ENCODE peak calls at places on chromosomes 13 and 19, in five cellular contexts. One of them, this sample, is unnamed.

GRCh38 chr13:60679131-60679530 is 282.1 kb downstream of the TDRD3 start:
- DNase-seq in ascending aorta: no peak
- DNase-seq in kidney: no peak
- DNase-seq in aorta: no peak
- DNase-seq in uterus: no peak
- DNase-seq in this sample: no peak

GRCh38 chr19:8506402-8506957 is 4.0 kb upstream of the PRAM1 start:
- DNase-seq in ascending aorta: no peak
- DNase-seq in kidney: no peak
- DNase-seq in aorta: no peak
- DNase-seq in uterus: no peak
- DNase-seq in this sample: no peak

GRCh38 chr19:34996978-34997640 is 3.0 kb upstream of the GRAMD1A start:
- DNase-seq in ascending aorta: no peak
- DNase-seq in kidney: peak
- DNase-seq in aorta: no peak
- DNase-seq in uterus: no peak
- DNase-seq in this sample: no peak

GRCh38 chr19:39444598-39445257 is 654 bp upstream of the SUPT5H start:
- DNase-seq in ascending aorta: no peak
- DNase-seq in kidney: no peak
- DNase-seq in aorta: no peak
- DNase-seq in uterus: no peak
- DNase-seq in this sample: no peak

GRCh38 chr19:52603558-52604207 is 33.6 kb downstream of the ZNF701 start:
- DNase-seq in ascending aorta: no peak
- DNase-seq in kidney: no peak
- DNase-seq in aorta: no peak
- DNase-seq in uterus: no peak
- DNase-seq in this sample: no peak

GRCh38 chr13:101640797-101641400 is 188.4 kb downstream of the ITGBL1 start:
- DNase-seq in ascending aorta: no peak
- DNase-seq in kidney: no peak
- DNase-seq in aorta: no peak
- DNase-seq in uterus: no peak
- DNase-seq in this sample: no peak

GRCh38 chr19:7857727-7858701 is 16.2 kb downstream of the PRR36 start:
- DNase-seq in ascending aorta: no peak
- DNase-seq in kidney: no peak
- DNase-seq in aorta: no peak
- DNase-seq in uterus: no peak
- DNase-seq in this sample: peak

GRCh38 chr19:40578442-40578908 is 1.8 kb downstream of the SHKBP1 start:
- DNase-seq in ascending aorta: no peak
- DNase-seq in kidney: no peak
- DNase-seq in aorta: no peak
- DNase-seq in uterus: no peak
- DNase-seq in this sample: no peak

GRCh38 chr19:16573296-16573695 is 1.1 kb upstream of the SLC35E1 start:
- DNase-seq in ascending aorta: no peak
- DNase-seq in kidney: no peak
- DNase-seq in aorta: no peak
- DNase-seq in uterus: no peak
- DNase-seq in this sample: no peak

GRCh38 chr13:110283661-110284516 is 23.1 kb downstream of the COL4A1 start:
- DNase-seq in ascending aorta: no peak
- DNase-seq in kidney: no peak
- DNase-seq in aorta: no peak
- DNase-seq in uterus: no peak
- DNase-seq in this sample: no peak

GRCh38 chr19:2922987-2923386 is 21.8 kb downstream of the ZNF77 start:
- DNase-seq in ascending aorta: no peak
- DNase-seq in kidney: no peak
- DNase-seq in aorta: no peak
- DNase-seq in uterus: no peak
- DNase-seq in this sample: no peak

GRCh38 chr19:32098953-32099352 is 246.5 kb upstream of the ZNF507 start:
- DNase-seq in ascending aorta: no peak
- DNase-seq in kidney: no peak
- DNase-seq in aorta: no peak
- DNase-seq in uterus: no peak
- DNase-seq in this sample: no peak

GRCh38 chr19:19372656-19373416 is 32.6 kb upstream of the GATAD2A start:
- DNase-seq in ascending aorta: peak
- DNase-seq in kidney: peak
- DNase-seq in aorta: peak
- DNase-seq in uterus: no peak
- DNase-seq in this sample: no peak

GRCh38 chr19:13181747-13182388 is 31.7 kb downstream of the IER2 start:
- DNase-seq in ascending aorta: no peak
- DNase-seq in kidney: peak
- DNase-seq in aorta: peak
- DNase-seq in uterus: peak
- DNase-seq in this sample: peak

GRCh38 chr19:54209748-54210494 is 9.3 kb downstream of the RPS9 start:
- DNase-seq in ascending aorta: peak
- DNase-seq in kidney: peak
- DNase-seq in aorta: peak
- DNase-seq in uterus: peak
- DNase-seq in this sample: peak

GRCh38 chr13:33479066-33479465 is 193.5 kb upstream of the STARD13 start:
- DNase-seq in ascending aorta: no peak
- DNase-seq in kidney: no peak
- DNase-seq in aorta: no peak
- DNase-seq in uterus: no peak
- DNase-seq in this sample: no peak

GRCh38 chr19:20238025-20238623 is 71.1 kb downstream of the ZNF486 start:
- DNase-seq in ascending aorta: peak
- DNase-seq in kidney: peak
- DNase-seq in aorta: peak
- DNase-seq in uterus: peak
- DNase-seq in this sample: peak

GRCh38 chr19:28292822-28293500 is 920.0 kb downstream of the UQCRFS1 start:
- DNase-seq in ascending aorta: no peak
- DNase-seq in kidney: no peak
- DNase-seq in aorta: no peak
- DNase-seq in uterus: no peak
- DNase-seq in this sample: no peak

GRCh38 chr13:24679686-24680085 is 522 bp upstream of the ATP12A start:
- DNase-seq in ascending aorta: no peak
- DNase-seq in kidney: no peak
- DNase-seq in aorta: no peak
- DNase-seq in uterus: no peak
- DNase-seq in this sample: no peak

GRCh38 chr13:73339086-73339485 is 280.3 kb downstream of the KLF5 start:
- DNase-seq in ascending aorta: no peak
- DNase-seq in kidney: no peak
- DNase-seq in aorta: no peak
- DNase-seq in uterus: no peak
- DNase-seq in this sample: no peak

GRCh38 chr19:40718774-40719391 is 2.0 kb downstream of the ITPKC start:
- DNase-seq in ascending aorta: no peak
- DNase-seq in kidney: peak
- DNase-seq in aorta: peak
- DNase-seq in uterus: peak
- DNase-seq in this sample: no peak

GRCh38 chr19:57888494-57889231 is at the start of gene ZNF814:
- DNase-seq in ascending aorta: peak
- DNase-seq in kidney: peak
- DNase-seq in aorta: peak
- DNase-seq in uterus: peak
- DNase-seq in this sample: peak

GRCh38 chr19:4089400-4089908 is 22.8 kb upstream of the ZBTB7A start:
- DNase-seq in ascending aorta: no peak
- DNase-seq in kidney: peak
- DNase-seq in aorta: peak
- DNase-seq in uterus: no peak
- DNase-seq in this sample: no peak

GRCh38 chr19:11187409-11187808 is 9.9 kb downstream of the KANK2 start:
- DNase-seq in ascending aorta: no peak
- DNase-seq in kidney: no peak
- DNase-seq in aorta: no peak
- DNase-seq in uterus: no peak
- DNase-seq in this sample: no peak

DNA sequence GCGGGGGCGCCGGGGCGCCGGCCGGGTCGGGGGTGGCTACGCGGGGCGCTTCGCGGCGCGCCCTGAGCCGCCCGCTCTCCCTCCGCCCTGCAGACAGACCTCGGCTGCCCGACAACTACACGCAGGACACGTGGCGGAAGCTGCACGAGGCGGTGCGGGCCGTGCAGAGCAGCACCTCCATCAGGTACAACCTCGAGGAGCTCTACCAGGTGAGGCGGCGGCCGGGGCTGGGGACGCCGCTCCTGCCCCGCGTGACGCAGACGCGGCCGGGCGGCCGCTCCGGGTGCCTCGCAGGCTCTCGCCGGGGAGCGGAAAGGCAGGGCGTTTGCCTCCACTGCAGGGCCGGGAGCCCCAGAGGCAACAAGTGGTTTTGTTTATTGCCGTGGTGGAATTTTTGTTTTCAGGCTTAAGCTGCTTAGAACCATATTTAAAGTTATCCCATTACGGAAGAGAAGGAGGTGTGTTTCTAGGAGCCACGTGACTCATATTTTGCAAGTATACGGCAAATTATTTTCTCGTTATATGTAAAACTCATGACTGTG is 538 bp downstream of the CUL4A start:
- DNase-seq in ascending aorta: no peak
- DNase-seq in kidney: peak
- DNase-seq in aorta: peak
- DNase-seq in uterus: peak
- DNase-seq in this sample: no peak
- H3K27ac ChIP-seq in ascending aorta: peak
- H3K27ac ChIP-seq in kidney: peak
- H3K27ac ChIP-seq in aorta: peak
- H3K27ac ChIP-seq in uterus: peak
- H3K27ac ChIP-seq in this sample: no peak

DNA sequence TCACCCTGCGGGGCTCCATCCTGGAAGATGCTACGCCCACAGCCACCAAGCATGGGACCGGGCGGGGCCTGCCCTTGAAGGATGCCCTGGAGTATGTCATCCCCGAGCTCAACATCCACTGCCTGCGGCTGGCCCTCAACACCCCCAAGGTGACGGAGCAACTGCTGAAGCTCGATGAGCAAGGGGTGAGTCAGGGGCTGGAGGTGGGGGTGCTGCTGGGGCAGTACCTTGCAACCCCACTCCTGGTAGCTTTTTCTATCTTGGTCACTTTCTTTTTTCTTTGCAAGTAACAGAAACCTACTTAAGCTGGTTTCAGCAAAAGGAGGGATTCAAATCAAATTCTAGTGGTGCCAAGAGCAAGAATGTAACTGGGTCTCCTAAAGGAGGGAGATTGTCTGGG is 124.1 kb downstream of the DPF1 start:
- DNase-seq in ascending aorta: no peak
- DNase-seq in kidney: no peak
- DNase-seq in aorta: no peak
- DNase-seq in uterus: no peak
- DNase-seq in this sample: no peak
- H3K27ac ChIP-seq in ascending aorta: no peak
- H3K27ac ChIP-seq in kidney: no peak
- H3K27ac ChIP-seq in aorta: no peak
- H3K27ac ChIP-seq in uterus: no peak
- H3K27ac ChIP-seq in this sample: no peak

DNA sequence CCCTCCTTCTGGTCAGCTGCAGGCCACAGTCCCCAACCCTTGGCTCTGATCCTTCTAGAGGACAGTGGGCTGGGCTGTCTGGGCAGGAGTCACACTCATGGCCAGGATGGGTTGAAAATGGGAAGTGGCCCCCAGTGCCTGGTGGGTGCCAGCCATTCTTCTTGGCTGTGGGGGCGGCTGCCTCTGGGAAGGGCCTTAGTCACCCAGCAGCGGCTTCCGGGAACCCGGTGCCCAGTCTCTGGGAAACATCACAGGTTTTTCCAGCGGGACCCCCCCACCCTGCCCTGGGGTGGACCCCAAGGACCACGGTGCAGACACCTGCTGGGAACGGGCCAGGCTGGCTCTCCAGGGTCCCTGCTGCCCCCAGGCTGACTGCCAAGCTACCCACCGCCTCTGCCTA is 27.3 kb upstream of the SLC7A10 start:
- DNase-seq in ascending aorta: no peak
- DNase-seq in kidney: no peak
- DNase-seq in aorta: peak
- DNase-seq in uterus: no peak
- DNase-seq in this sample: no peak
- H3K27ac ChIP-seq in ascending aorta: no peak
- H3K27ac ChIP-seq in kidney: no peak
- H3K27ac ChIP-seq in aorta: no peak
- H3K27ac ChIP-seq in uterus: no peak
- H3K27ac ChIP-seq in this sample: no peak

GRCh38 chr13:114081761-114082681 is 50.4 kb downstream of the RASA3 start:
- DNase-seq in ascending aorta: no peak
- DNase-seq in kidney: peak
- DNase-seq in aorta: peak
- DNase-seq in uterus: no peak
- DNase-seq in this sample: no peak

GRCh38 chr13:114080739-114081561 is 51.5 kb downstream of the RASA3 start:
- DNase-seq in ascending aorta: no peak
- DNase-seq in kidney: peak
- DNase-seq in aorta: peak
- DNase-seq in uterus: peak
- DNase-seq in this sample: no peak

GRCh38 chr13:114078501-114079451 is 53.6 kb downstream of the RASA3 start:
- DNase-seq in ascending aorta: no peak
- DNase-seq in kidney: peak
- DNase-seq in aorta: peak
- DNase-seq in uterus: peak
- DNase-seq in this sample: no peak

GRCh38 chr13:114077938-114078335 is 54.5 kb downstream of the RASA3 start:
- DNase-seq in ascending aorta: no peak
- DNase-seq in kidney: peak
- DNase-seq in aorta: peak
- DNase-seq in uterus: peak
- DNase-seq in this sample: no peak

DNA sequence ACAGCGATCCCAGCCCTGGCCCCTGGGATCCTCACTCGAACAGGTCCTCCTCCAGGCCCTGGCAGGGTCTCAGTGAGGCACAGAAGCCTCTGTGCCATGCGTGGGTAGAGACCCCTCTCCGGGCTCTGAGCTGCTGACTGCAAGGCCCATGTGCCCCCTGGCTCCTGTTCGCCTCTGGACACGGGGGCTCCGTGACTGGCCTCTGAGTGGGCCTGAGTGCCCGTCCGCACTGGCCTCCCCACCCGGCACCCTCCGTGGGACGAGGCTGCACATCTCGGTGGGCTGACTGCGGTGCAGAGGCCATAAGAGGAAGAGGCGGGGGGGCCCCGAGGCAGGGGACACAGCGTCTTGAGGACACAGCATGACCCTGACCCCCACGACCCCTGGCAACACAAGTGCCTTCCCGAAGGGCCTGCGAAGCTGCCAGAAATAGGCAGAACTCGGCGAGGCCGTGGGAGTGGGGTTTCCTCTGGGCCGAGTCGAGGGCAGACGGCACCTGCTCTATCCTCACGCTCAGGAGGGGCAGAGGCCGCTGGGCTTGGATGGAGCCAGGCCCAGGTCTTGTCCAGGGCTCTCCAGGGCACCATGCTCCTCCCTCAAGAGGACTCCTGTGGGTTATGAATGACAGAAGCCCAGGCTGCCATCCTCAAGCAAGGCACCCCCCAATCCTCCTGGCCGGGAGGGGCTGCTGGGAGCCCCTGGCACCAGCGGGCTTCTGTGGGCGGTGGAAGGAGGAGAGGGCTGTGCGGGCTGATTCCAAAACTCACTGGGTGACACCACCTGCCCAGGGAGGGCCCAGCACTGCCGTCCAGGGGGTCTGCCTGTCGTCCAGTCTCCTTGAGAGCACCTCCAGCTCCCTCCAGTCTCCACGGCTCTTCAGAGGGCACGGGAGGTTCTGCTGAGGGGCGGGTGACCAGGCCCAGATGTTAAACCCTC is 52.6 kb downstream of the RASA3 start:
- DNase-seq in ascending aorta: no peak
- DNase-seq in kidney: peak
- DNase-seq in aorta: peak
- DNase-seq in uterus: peak
- DNase-seq in this sample: no peak
- H3K27ac ChIP-seq in ascending aorta: peak
- H3K27ac ChIP-seq in kidney: no peak
- H3K27ac ChIP-seq in aorta: no peak
- H3K27ac ChIP-seq in uterus: peak
- H3K27ac ChIP-seq in this sample: no peak